ENCODE peak calls at places on chromosomes 16 and 17, in four cellular contexts. One of them, this sample, is unnamed.

GRCh38 chr16:49921791-49922456 is 66.0 kb upstream of the ZNF423 start:
- DNase-seq in SK-N-SH: peak
- DNase-seq in HepG2: peak
- DNase-seq in GM12878: no peak
- DNase-seq in this sample: peak

GRCh38 chr17:83080641-83081560 is 1.5 kb downstream of the METRNL start:
- DNase-seq in HepG2: no peak
- DNase-seq in SK-N-SH: peak
- DNase-seq in GM12878: no peak
- DNase-seq in this sample: peak

GRCh38 chr16:1224558-1224957 is 510 bp downstream of the TPSG1 start:
- DNase-seq in SK-N-SH: no peak
- DNase-seq in HepG2: no peak
- DNase-seq in GM12878: no peak
- DNase-seq in this sample: no peak

GRCh38 chr17:74778960-74779359 is 2.8 kb upstream of the NAT9 start:
- DNase-seq in GM12878: no peak
- DNase-seq in HepG2: no peak
- DNase-seq in SK-N-SH: no peak
- DNase-seq in this sample: no peak

GRCh38 chr17:67280279-67280678 is 35.3 kb upstream of the HELZ start:
- DNase-seq in HepG2: peak
- DNase-seq in GM12878: no peak
- DNase-seq in SK-N-SH: no peak
- DNase-seq in this sample: no peak

GRCh38 chr17:70307430-70307829 is 138.1 kb downstream of the KCNJ2 start:
- DNase-seq in HepG2: no peak
- DNase-seq in GM12878: no peak
- DNase-seq in SK-N-SH: no peak
- DNase-seq in this sample: no peak

GRCh38 chr17:16472539-16472938 is 19.5 kb downstream of the LRRC75A start:
- DNase-seq in SK-N-SH: no peak
- DNase-seq in GM12878: no peak
- DNase-seq in HepG2: no peak
- DNase-seq in this sample: no peak

GRCh38 chr17:80359422-80360110 is 55.4 kb upstream of the ENDOV start:
- DNase-seq in HepG2: no peak
- DNase-seq in SK-N-SH: no peak
- DNase-seq in GM12878: no peak
- DNase-seq in this sample: no peak

GRCh38 chr17:8420041-8420934 is 15.4 kb upstream of the NDEL1 start:
- DNase-seq in SK-N-SH: peak
- DNase-seq in GM12878: no peak
- DNase-seq in HepG2: peak
- DNase-seq in this sample: peak

GRCh38 chr17:74380086-74380958 is 13.0 kb downstream of the GPR142 start:
- DNase-seq in SK-N-SH: no peak
- DNase-seq in GM12878: no peak
- DNase-seq in HepG2: no peak
- DNase-seq in this sample: no peak

GRCh38 chr17:57187391-57187790 is 68.9 kb upstream of the MSI2 start:
- DNase-seq in HepG2: no peak
- DNase-seq in GM12878: no peak
- DNase-seq in SK-N-SH: no peak
- DNase-seq in this sample: no peak

GRCh38 chr17:2094891-2095535 is 40.1 kb downstream of the HIC1 start:
- DNase-seq in SK-N-SH: peak
- DNase-seq in HepG2: peak
- DNase-seq in GM12878: no peak
- DNase-seq in this sample: no peak

GRCh38 chr16:65097296-65097695 is 24.6 kb downstream of the CDH11 start:
- DNase-seq in HepG2: no peak
- DNase-seq in SK-N-SH: no peak
- DNase-seq in GM12878: no peak
- DNase-seq in this sample: no peak

GRCh38 chr16:74035816-74036215 is 260.8 kb upstream of the PSMD7 start:
- DNase-seq in HepG2: peak
- DNase-seq in SK-N-SH: peak
- DNase-seq in GM12878: no peak
- DNase-seq in this sample: peak

GRCh38 chr16:80466024-80466986 is 74.5 kb upstream of the DYNLRB2 start:
- DNase-seq in HepG2: peak
- DNase-seq in GM12878: peak
- DNase-seq in SK-N-SH: peak
- DNase-seq in this sample: peak

GRCh38 chr16:81394416-81394815 is 50.2 kb upstream of the CMIP start:
- DNase-seq in GM12878: no peak
- DNase-seq in SK-N-SH: no peak
- DNase-seq in HepG2: no peak
- DNase-seq in this sample: no peak

GRCh38 chr17:17350491-17351355 is 47.5 kb downstream of the NT5M start:
- DNase-seq in GM12878: no peak
- DNase-seq in HepG2: no peak
- DNase-seq in SK-N-SH: no peak
- DNase-seq in this sample: no peak

GRCh38 chr16:17365591-17366298 is 105.0 kb downstream of the XYLT1 start:
- DNase-seq in HepG2: no peak
- DNase-seq in GM12878: no peak
- DNase-seq in SK-N-SH: no peak
- DNase-seq in this sample: no peak

GRCh38 chr16:81167851-81168250 is 70.6 kb upstream of the BCO1 start:
- DNase-seq in SK-N-SH: no peak
- DNase-seq in HepG2: no peak
- DNase-seq in GM12878: no peak
- DNase-seq in this sample: no peak

GRCh38 chr16:87924041-87924851 is 12.1 kb downstream of the CA5A start:
- DNase-seq in HepG2: no peak
- DNase-seq in SK-N-SH: no peak
- DNase-seq in GM12878: peak
- DNase-seq in this sample: no peak
- TF ChIP-seq EP300 in HepG2: no peak
- TF ChIP-seq EP300 in SK-N-SH: no peak
- TF ChIP-seq EP300 in GM12878: no peak
- TF ChIP-seq EP300 in this sample: no peak

GRCh38 chr17:44999433-44999832 is 31.3 kb upstream of the C1QL1 start:
- DNase-seq in GM12878: no peak
- DNase-seq in HepG2: no peak
- DNase-seq in SK-N-SH: no peak
- DNase-seq in this sample: no peak
- TF ChIP-seq FOXM1 in GM12878: no peak
- TF ChIP-seq FOXM1 in HepG2: no peak
- TF ChIP-seq FOXM1 in SK-N-SH: no peak
- TF ChIP-seq FOXM1 in this sample: no peak

GRCh38 chr16:53056528-53056881 is 1.7 kb downstream of the CHD9 start:
- DNase-seq in GM12878: no peak
- DNase-seq in HepG2: peak
- DNase-seq in SK-N-SH: no peak
- DNase-seq in this sample: peak

GRCh38 chr16:53054670-53055485 is at the start of gene CHD9:
- DNase-seq in HepG2: peak
- DNase-seq in SK-N-SH: peak
- DNase-seq in GM12878: peak
- DNase-seq in this sample: peak

GRCh38 chr16:53055603-53056527 is 1.1 kb downstream of the CHD9 start:
- DNase-seq in GM12878: no peak
- DNase-seq in SK-N-SH: peak
- DNase-seq in HepG2: peak
- DNase-seq in this sample: peak

GRCh38 chr16:53053967-53054669 is 673 bp upstream of the CHD9 start:
- DNase-seq in SK-N-SH: peak
- DNase-seq in HepG2: peak
- DNase-seq in GM12878: no peak
- DNase-seq in this sample: peak

GRCh38 chr16:53052519-53053501 is at the start of gene CHD9NB:
- DNase-seq in HepG2: peak
- DNase-seq in GM12878: no peak
- DNase-seq in SK-N-SH: peak
- DNase-seq in this sample: no peak
- H2AFZ ChIP-seq in HepG2: peak
- H2AFZ ChIP-seq in GM12878: peak
- H2AFZ ChIP-seq in SK-N-SH: peak
- H2AFZ ChIP-seq in this sample: peak

GRCh38 chr17:44587339-44587738 is 30.1 kb downstream of the FZD2 start:
- DNase-seq in GM12878: no peak
- DNase-seq in HepG2: peak
- DNase-seq in SK-N-SH: peak
- DNase-seq in this sample: peak
- TF ChIP-seq EP300 in GM12878: no peak
- TF ChIP-seq EP300 in HepG2: no peak
- TF ChIP-seq EP300 in SK-N-SH: no peak
- TF ChIP-seq EP300 in this sample: no peak

DNA sequence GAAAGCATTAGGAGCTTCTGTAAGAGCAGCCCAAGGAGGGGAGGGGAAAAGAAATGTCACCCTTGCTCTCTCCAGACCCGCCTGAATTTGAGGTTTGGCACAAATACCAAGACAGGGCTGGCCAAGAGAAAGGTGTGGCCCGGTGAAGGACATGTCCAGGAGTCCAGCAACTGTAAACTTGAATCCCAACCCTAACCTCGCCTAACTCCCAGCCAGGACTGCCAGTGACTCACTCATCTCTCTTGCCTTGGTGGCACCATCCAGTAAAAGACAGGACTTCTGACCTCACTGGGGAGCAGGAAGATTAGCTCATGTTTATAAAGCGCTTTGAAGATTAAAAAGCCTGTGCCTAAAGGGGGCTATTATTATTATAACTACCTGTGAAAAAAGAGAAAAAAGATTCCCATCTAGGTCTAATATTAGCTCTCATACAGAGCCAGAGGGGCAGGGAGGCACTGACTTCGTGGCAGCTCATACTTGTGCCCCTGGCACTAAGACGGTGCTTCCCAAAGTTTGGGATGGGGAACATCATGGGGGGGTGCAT is 335.3 kb downstream of the SOX9 start:
- DNase-seq in GM12878: no peak
- DNase-seq in SK-N-SH: no peak
- DNase-seq in HepG2: peak
- DNase-seq in this sample: no peak
- TF ChIP-seq FOXM1 in GM12878: no peak
- TF ChIP-seq FOXM1 in SK-N-SH: no peak
- TF ChIP-seq FOXM1 in HepG2: no peak
- TF ChIP-seq FOXM1 in this sample: no peak

GRCh38 chr17:38572292-38572664 is 33.5 kb downstream of the SRCIN1 start:
- DNase-seq in GM12878: no peak
- DNase-seq in SK-N-SH: no peak
- DNase-seq in HepG2: no peak
- DNase-seq in this sample: peak
- H2AFZ ChIP-seq in GM12878: no peak
- H2AFZ ChIP-seq in SK-N-SH: no peak
- H2AFZ ChIP-seq in HepG2: no peak
- H2AFZ ChIP-seq in this sample: no peak

DNA sequence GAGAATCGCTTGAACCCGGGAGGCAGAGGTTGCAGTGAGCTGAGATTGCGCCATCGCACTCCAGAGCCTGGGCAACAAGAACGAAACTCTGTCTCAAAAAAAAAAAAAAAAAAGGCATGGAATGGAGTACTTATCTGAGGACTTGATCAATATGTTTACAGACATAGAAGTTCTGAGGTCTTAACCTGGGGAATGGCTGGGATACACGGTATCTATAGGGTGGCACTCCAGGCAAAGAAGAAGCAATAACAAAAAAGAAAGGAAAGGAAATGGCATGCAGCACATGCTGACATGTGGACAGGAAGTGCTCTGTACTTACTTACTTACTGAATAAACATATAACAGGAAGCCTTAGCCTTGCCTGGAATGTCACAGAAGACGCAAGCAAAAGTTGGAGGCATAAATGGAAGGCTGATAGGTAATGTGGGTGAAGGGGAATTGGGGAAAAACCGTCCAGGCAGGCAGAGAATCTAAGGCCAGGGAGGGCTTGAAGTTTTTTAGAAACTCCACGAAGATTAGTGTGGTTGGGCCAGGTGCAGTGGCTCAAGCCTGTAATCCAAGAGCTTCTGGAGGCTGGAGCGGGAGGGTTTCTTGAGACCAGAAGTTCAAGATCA is 10.1 kb upstream of the SPOP start:
- DNase-seq in HepG2: peak
- DNase-seq in GM12878: no peak
- DNase-seq in SK-N-SH: no peak
- DNase-seq in this sample: no peak
- TF ChIP-seq EP300 in HepG2: peak
- TF ChIP-seq EP300 in GM12878: no peak
- TF ChIP-seq EP300 in SK-N-SH: no peak
- TF ChIP-seq EP300 in this sample: no peak

GRCh38 chr16:66471696-66472393 is 44.8 kb downstream of the BEAN1 start:
- DNase-seq in SK-N-SH: no peak
- DNase-seq in GM12878: no peak
- DNase-seq in HepG2: peak
- DNase-seq in this sample: no peak
- TF ChIP-seq FOXM1 in SK-N-SH: no peak
- TF ChIP-seq FOXM1 in GM12878: no peak
- TF ChIP-seq FOXM1 in HepG2: no peak
- TF ChIP-seq FOXM1 in this sample: no peak

GRCh38 chr16:10959161-10959560 is 14.8 kb downstream of the CLEC16A start:
- DNase-seq in HepG2: no peak
- DNase-seq in GM12878: no peak
- DNase-seq in SK-N-SH: no peak
- DNase-seq in this sample: no peak
- H2AFZ ChIP-seq in HepG2: no peak
- H2AFZ ChIP-seq in GM12878: no peak
- H2AFZ ChIP-seq in SK-N-SH: no peak
- H2AFZ ChIP-seq in this sample: no peak

This sample was measured in K562.